ENCODE peak calls at places on chromosomes 11 and 22, in five cellular contexts. One of them, this sample, is unnamed.

GRCh38 chr11:25566298-25567200 is 765.4 kb upstream of the ANO3 start:
- ATAC-seq in heart right ventricle: peak; percentile 68
- ATAC-seq in memory B cell: no peak
- ATAC-seq in left ventricle myocardium superior: peak; percentile 90
- ATAC-seq in aorta: peak; percentile 57
- ATAC-seq in this sample: peak; percentile 79

GRCh38 chr11:71236836-71237475 is 15.4 kb downstream of the SHANK2 start:
- ATAC-seq in heart right ventricle: no peak
- ATAC-seq in memory B cell: no peak
- ATAC-seq in left ventricle myocardium superior: no peak
- ATAC-seq in aorta: no peak
- ATAC-seq in this sample: no peak

GRCh38 chr22:39517470-39517869 is 2.9 kb upstream of the ATF4 start:
- ATAC-seq in heart right ventricle: no peak
- ATAC-seq in memory B cell: no peak
- ATAC-seq in left ventricle myocardium superior: no peak
- ATAC-seq in aorta: no peak
- ATAC-seq in this sample: no peak

GRCh38 chr11:17207317-17208256 is at the start of gene PIK3C2A:
- ATAC-seq in heart right ventricle: peak; percentile 98
- ATAC-seq in memory B cell: peak; percentile 93
- ATAC-seq in left ventricle myocardium superior: peak; percentile 98
- ATAC-seq in aorta: peak; percentile 98
- ATAC-seq in this sample: peak; percentile 97

GRCh38 chr22:21044931-21045584 is 688 bp upstream of the LRRC74B start:
- ATAC-seq in heart right ventricle: peak; percentile 46
- ATAC-seq in memory B cell: peak; percentile 38
- ATAC-seq in left ventricle myocardium superior: peak; percentile 45
- ATAC-seq in aorta: peak; percentile 33
- ATAC-seq in this sample: no peak

GRCh38 chr11:19803506-19803998 is 90.9 kb downstream of the NAV2 start:
- ATAC-seq in heart right ventricle: no peak
- ATAC-seq in memory B cell: no peak
- ATAC-seq in left ventricle myocardium superior: no peak
- ATAC-seq in aorta: no peak
- ATAC-seq in this sample: no peak

GRCh38 chr22:33210129-33210784 is 152.1 kb upstream of the SYN3 start:
- ATAC-seq in heart right ventricle: peak; percentile 58
- ATAC-seq in memory B cell: peak; percentile 87
- ATAC-seq in left ventricle myocardium superior: peak; percentile 68
- ATAC-seq in aorta: peak; percentile 22
- ATAC-seq in this sample: no peak

GRCh38 chr11:77422690-77423089 is 51.2 kb downstream of the PAK1 start:
- ATAC-seq in heart right ventricle: no peak
- ATAC-seq in memory B cell: no peak
- ATAC-seq in left ventricle myocardium superior: no peak
- ATAC-seq in aorta: no peak
- ATAC-seq in this sample: no peak

GRCh38 chr11:122864386-122864785 is 18.2 kb upstream of the JHY start:
- ATAC-seq in heart right ventricle: no peak
- ATAC-seq in memory B cell: no peak
- ATAC-seq in left ventricle myocardium superior: no peak
- ATAC-seq in aorta: no peak
- ATAC-seq in this sample: no peak

GRCh38 chr11:3710485-3711259 is 39.5 kb upstream of the CHRNA10 start:
- ATAC-seq in heart right ventricle: no peak
- ATAC-seq in memory B cell: no peak
- ATAC-seq in left ventricle myocardium superior: no peak
- ATAC-seq in aorta: no peak
- ATAC-seq in this sample: no peak

GRCh38 chr11:71986131-71986530 is 12.6 kb upstream of the IL18BP start:
- ATAC-seq in heart right ventricle: no peak
- ATAC-seq in memory B cell: peak; percentile 82
- ATAC-seq in left ventricle myocardium superior: no peak
- ATAC-seq in aorta: no peak
- ATAC-seq in this sample: no peak

GRCh38 chr22:49838771-49839717 is 11.4 kb upstream of the BRD1 start:
- ATAC-seq in heart right ventricle: no peak
- ATAC-seq in memory B cell: peak; percentile 93
- ATAC-seq in left ventricle myocardium superior: peak; percentile 24
- ATAC-seq in aorta: no peak
- ATAC-seq in this sample: no peak

GRCh38 chr11:79244175-79244804 is 196.5 kb downstream of the TENM4 start:
- ATAC-seq in heart right ventricle: peak; percentile 82
- ATAC-seq in memory B cell: no peak
- ATAC-seq in left ventricle myocardium superior: peak; percentile 91
- ATAC-seq in aorta: peak; percentile 78
- ATAC-seq in this sample: peak; percentile 91

GRCh38 chr11:60175860-60176275 is 7.0 kb downstream of the MS4A6A start:
- ATAC-seq in heart right ventricle: no peak
- ATAC-seq in memory B cell: no peak
- ATAC-seq in left ventricle myocardium superior: no peak
- ATAC-seq in aorta: no peak
- ATAC-seq in this sample: no peak

GRCh38 chr11:70780246-70780535 is 381.9 kb downstream of the CTTN start:
- ATAC-seq in heart right ventricle: no peak
- ATAC-seq in memory B cell: no peak
- ATAC-seq in left ventricle myocardium superior: no peak
- ATAC-seq in aorta: no peak
- ATAC-seq in this sample: no peak

GRCh38 chr11:7577883-7578242 is 64.1 kb downstream of the PPFIBP2 start:
- ATAC-seq in heart right ventricle: peak; percentile 20
- ATAC-seq in memory B cell: no peak
- ATAC-seq in left ventricle myocardium superior: peak; percentile 28
- ATAC-seq in aorta: peak; percentile 0
- ATAC-seq in this sample: no peak

GRCh38 chr11:70319694-70320093 is 49.2 kb downstream of the PPFIA1 start:
- ATAC-seq in heart right ventricle: peak; percentile 50
- ATAC-seq in memory B cell: no peak
- ATAC-seq in left ventricle myocardium superior: peak; percentile 87
- ATAC-seq in aorta: no peak
- ATAC-seq in this sample: no peak

GRCh38 chr22:50218996-50219727 is 18.4 kb downstream of the SELENOO start:
- ATAC-seq in heart right ventricle: peak; percentile 81
- ATAC-seq in memory B cell: peak; percentile 21
- ATAC-seq in left ventricle myocardium superior: peak; percentile 86
- ATAC-seq in aorta: peak; percentile 48
- ATAC-seq in this sample: peak; percentile 84

GRCh38 chr11:20110908-20111669 is 49.2 kb downstream of the DBX1 start:
- ATAC-seq in heart right ventricle: peak; percentile 32
- ATAC-seq in memory B cell: peak; percentile 86
- ATAC-seq in left ventricle myocardium superior: peak; percentile 47
- ATAC-seq in aorta: peak; percentile 58
- ATAC-seq in this sample: peak; percentile 20

GRCh38 chr11:106553304-106553703 is 465.0 kb downstream of the GUCY1A2 start:
- ATAC-seq in heart right ventricle: no peak
- ATAC-seq in memory B cell: no peak
- ATAC-seq in left ventricle myocardium superior: no peak
- ATAC-seq in aorta: no peak
- ATAC-seq in this sample: no peak

GRCh38 chr11:86251285-86251830 is 6.8 kb downstream of the EED start:
- ATAC-seq in heart right ventricle: no peak
- ATAC-seq in memory B cell: no peak
- ATAC-seq in left ventricle myocardium superior: no peak
- ATAC-seq in aorta: no peak
- ATAC-seq in this sample: no peak

GRCh38 chr22:27577570-27577969 is 224.0 kb downstream of the MN1 start:
- ATAC-seq in heart right ventricle: no peak
- ATAC-seq in memory B cell: no peak
- ATAC-seq in left ventricle myocardium superior: no peak
- ATAC-seq in aorta: no peak
- ATAC-seq in this sample: no peak

GRCh38 chr22:22800716-22801115 is 86.9 kb upstream of the IGLL5 start:
- ATAC-seq in heart right ventricle: no peak
- ATAC-seq in memory B cell: no peak
- ATAC-seq in left ventricle myocardium superior: no peak
- ATAC-seq in aorta: no peak
- ATAC-seq in this sample: no peak

GRCh38 chr11:14081541-14082211 is 119.2 kb downstream of the SPON1 start:
- ATAC-seq in heart right ventricle: peak; percentile 48
- ATAC-seq in memory B cell: no peak
- ATAC-seq in left ventricle myocardium superior: peak; percentile 77
- ATAC-seq in aorta: peak; percentile 63
- ATAC-seq in this sample: peak; percentile 60

GRCh38 chr11:46270707-46271106 is 6.8 kb upstream of the CREB3L1 start:
- ATAC-seq in heart right ventricle: no peak
- ATAC-seq in memory B cell: peak; percentile 89
- ATAC-seq in left ventricle myocardium superior: no peak
- ATAC-seq in aorta: no peak
- ATAC-seq in this sample: no peak

GRCh38 chr11:95791385-95792033 is 1.2 kb downstream of the CEP57 start:
- ATAC-seq in heart right ventricle: no peak
- ATAC-seq in memory B cell: no peak
- ATAC-seq in left ventricle myocardium superior: no peak
- ATAC-seq in aorta: no peak
- ATAC-seq in this sample: no peak

GRCh38 chr11:12064136-12064953 is 46.0 kb upstream of the MICAL2 start:
- ATAC-seq in heart right ventricle: no peak
- ATAC-seq in memory B cell: no peak
- ATAC-seq in left ventricle myocardium superior: no peak
- ATAC-seq in aorta: no peak
- ATAC-seq in this sample: no peak

GRCh38 chr11:67507242-67507890 is 596 bp downstream of the CDK2AP2 start:
- ATAC-seq in heart right ventricle: no peak
- ATAC-seq in memory B cell: no peak
- ATAC-seq in left ventricle myocardium superior: peak; percentile 4
- ATAC-seq in aorta: peak; percentile 16
- ATAC-seq in this sample: peak; percentile 14

GRCh38 chr11:111723595-111723994 is 42.6 kb downstream of the PPP2R1B start:
- ATAC-seq in heart right ventricle: peak; percentile 21
- ATAC-seq in memory B cell: no peak
- ATAC-seq in left ventricle myocardium superior: peak; percentile 26
- ATAC-seq in aorta: no peak
- ATAC-seq in this sample: no peak

GRCh38 chr22:46957521-46957920 is 195.1 kb downstream of the TBC1D22A start:
- ATAC-seq in heart right ventricle: no peak
- ATAC-seq in memory B cell: no peak
- ATAC-seq in left ventricle myocardium superior: no peak
- ATAC-seq in aorta: no peak
- ATAC-seq in this sample: no peak

GRCh38 chr11:122727101-122727929 is 71.8 kb downstream of the UBASH3B start:
- ATAC-seq in heart right ventricle: peak; percentile 41
- ATAC-seq in memory B cell: peak; percentile 39
- ATAC-seq in left ventricle myocardium superior: peak; percentile 13
- ATAC-seq in aorta: no peak
- ATAC-seq in this sample: peak; percentile 19

GRCh38 chr11:94283678-94284077 is 20.7 kb upstream of the IZUMO1R start:
- ATAC-seq in heart right ventricle: no peak
- ATAC-seq in memory B cell: no peak
- ATAC-seq in left ventricle myocardium superior: peak; percentile 72
- ATAC-seq in aorta: no peak
- ATAC-seq in this sample: no peak

GRCh38 chr11:115784796-115785521 is 280.7 kb upstream of the CADM1 start:
- ATAC-seq in heart right ventricle: peak; percentile 84
- ATAC-seq in memory B cell: no peak
- ATAC-seq in left ventricle myocardium superior: peak; percentile 84
- ATAC-seq in aorta: no peak
- ATAC-seq in this sample: peak; percentile 51

GRCh38 chr11:35160248-35160820 is 21.4 kb downstream of the CD44 start:
- ATAC-seq in heart right ventricle: no peak
- ATAC-seq in memory B cell: no peak
- ATAC-seq in left ventricle myocardium superior: no peak
- ATAC-seq in aorta: no peak
- ATAC-seq in this sample: no peak

GRCh38 chr11:1953489-1954284 is 6.6 kb downstream of the MRPL23 start:
- ATAC-seq in heart right ventricle: peak; percentile 77
- ATAC-seq in memory B cell: peak; percentile 76
- ATAC-seq in left ventricle myocardium superior: peak; percentile 77
- ATAC-seq in aorta: no peak
- ATAC-seq in this sample: peak; percentile 64

GRCh38 chr22:29799217-29799680 is 32.1 kb downstream of the UQCR10 start:
- ATAC-seq in heart right ventricle: peak; percentile 98
- ATAC-seq in memory B cell: no peak
- ATAC-seq in left ventricle myocardium superior: peak; percentile 97
- ATAC-seq in aorta: peak; percentile 94
- ATAC-seq in this sample: peak; percentile 96

GRCh38 chr11:85699957-85700741 is 14.2 kb upstream of the CCDC89 start:
- ATAC-seq in heart right ventricle: no peak
- ATAC-seq in memory B cell: peak; percentile 48
- ATAC-seq in left ventricle myocardium superior: no peak
- ATAC-seq in aorta: no peak
- ATAC-seq in this sample: no peak

GRCh38 chr11:721913-722811 is 16.1 kb downstream of the EPS8L2 start:
- ATAC-seq in heart right ventricle: no peak
- ATAC-seq in memory B cell: peak; percentile 87
- ATAC-seq in left ventricle myocardium superior: no peak
- ATAC-seq in aorta: peak; percentile 24
- ATAC-seq in this sample: no peak

This sample was measured in gastroesophageal sphincter.